ENCODE peak calls at places on chromosomes 12 and 14, in five cellular contexts. One of them, this sample, is unnamed.

GRCh38 chr14:63175531-63175930 is 28.7 kb upstream of the RHOJ start:
- DNase-seq in Panc1: no peak
- DNase-seq in lower lobe of right lung: no peak
- DNase-seq in keratinocyte: no peak
- DNase-seq in foreskin keratinocyte: no peak
- DNase-seq in this sample: no peak

GRCh38 chr12:115569694-115570093 is 707.8 kb downstream of the MED13L start:
- DNase-seq in Panc1: no peak
- DNase-seq in lower lobe of right lung: no peak
- DNase-seq in keratinocyte: no peak
- DNase-seq in foreskin keratinocyte: no peak
- DNase-seq in this sample: no peak

GRCh38 chr12:32483499-32483898 is 84.1 kb downstream of the FGD4 start:
- DNase-seq in Panc1: no peak
- DNase-seq in lower lobe of right lung: no peak
- DNase-seq in keratinocyte: no peak
- DNase-seq in foreskin keratinocyte: no peak
- DNase-seq in this sample: no peak

GRCh38 chr12:108078428-108078827 is 50.7 kb upstream of the WSCD2 start:
- DNase-seq in Panc1: no peak
- DNase-seq in lower lobe of right lung: no peak
- DNase-seq in keratinocyte: no peak
- DNase-seq in foreskin keratinocyte: no peak
- DNase-seq in this sample: no peak

GRCh38 chr12:116210131-116210530 is 67.4 kb downstream of the MED13L start:
- DNase-seq in Panc1: no peak
- DNase-seq in lower lobe of right lung: no peak
- DNase-seq in keratinocyte: no peak
- DNase-seq in foreskin keratinocyte: no peak
- DNase-seq in this sample: no peak

GRCh38 chr12:67155863-67156262 is 113.3 kb upstream of the CAND1 start:
- DNase-seq in Panc1: no peak
- DNase-seq in lower lobe of right lung: no peak
- DNase-seq in keratinocyte: no peak
- DNase-seq in foreskin keratinocyte: peak; percentile 63
- DNase-seq in this sample: no peak

GRCh38 chr12:84660139-84660538 is 252.5 kb downstream of the SLC6A15 start:
- DNase-seq in Panc1: no peak
- DNase-seq in lower lobe of right lung: no peak
- DNase-seq in keratinocyte: no peak
- DNase-seq in foreskin keratinocyte: no peak
- DNase-seq in this sample: no peak

GRCh38 chr12:95802482-95803264 is 12.1 kb upstream of the NTN4 start:
- DNase-seq in Panc1: peak; percentile 93
- DNase-seq in lower lobe of right lung: no peak
- DNase-seq in keratinocyte: peak; percentile 70
- DNase-seq in foreskin keratinocyte: peak; percentile 96
- DNase-seq in this sample: no peak

GRCh38 chr12:77477907-77478533 is 352.7 kb upstream of the NAV3 start:
- DNase-seq in Panc1: no peak
- DNase-seq in lower lobe of right lung: no peak
- DNase-seq in keratinocyte: no peak
- DNase-seq in foreskin keratinocyte: no peak
- DNase-seq in this sample: no peak

GRCh38 chr14:49250109-49250508 is 336.1 kb downstream of the RPS29 start:
- DNase-seq in Panc1: no peak
- DNase-seq in lower lobe of right lung: no peak
- DNase-seq in keratinocyte: no peak
- DNase-seq in foreskin keratinocyte: peak; percentile 32
- DNase-seq in this sample: no peak

GRCh38 chr14:76810953-76811400 is 1.7 kb downstream of the ANGEL1 start:
- DNase-seq in Panc1: no peak
- DNase-seq in lower lobe of right lung: no peak
- DNase-seq in keratinocyte: no peak
- DNase-seq in foreskin keratinocyte: peak; percentile 34
- DNase-seq in this sample: no peak

GRCh38 chr12:25784669-25785068 is 173.8 kb upstream of the RASSF8 start:
- DNase-seq in Panc1: no peak
- DNase-seq in lower lobe of right lung: no peak
- DNase-seq in keratinocyte: no peak
- DNase-seq in foreskin keratinocyte: no peak
- DNase-seq in this sample: no peak

GRCh38 chr14:97306785-97307246 is 509.6 kb downstream of the VRK1 start:
- DNase-seq in Panc1: no peak
- DNase-seq in lower lobe of right lung: no peak
- DNase-seq in keratinocyte: no peak
- DNase-seq in foreskin keratinocyte: peak; percentile 13
- DNase-seq in this sample: no peak

GRCh38 chr12:25130741-25131188 is 64.2 kb downstream of the DNAI7 start:
- DNase-seq in Panc1: peak; percentile 24
- DNase-seq in lower lobe of right lung: no peak
- DNase-seq in keratinocyte: no peak
- DNase-seq in foreskin keratinocyte: no peak
- DNase-seq in this sample: no peak

GRCh38 chr12:120884644-120885043 is 19.5 kb downstream of the SPPL3 start:
- DNase-seq in Panc1: no peak
- DNase-seq in lower lobe of right lung: no peak
- DNase-seq in keratinocyte: no peak
- DNase-seq in foreskin keratinocyte: no peak
- DNase-seq in this sample: no peak

GRCh38 chr12:124425667-124426066 is 130.8 kb downstream of the RFLNA start:
- DNase-seq in Panc1: no peak
- DNase-seq in lower lobe of right lung: no peak
- DNase-seq in keratinocyte: no peak
- DNase-seq in foreskin keratinocyte: no peak
- DNase-seq in this sample: no peak

GRCh38 chr12:124424516-124424905 is 129.6 kb downstream of the RFLNA start:
- DNase-seq in Panc1: no peak
- DNase-seq in lower lobe of right lung: no peak
- DNase-seq in keratinocyte: no peak
- DNase-seq in foreskin keratinocyte: no peak
- DNase-seq in this sample: no peak

GRCh38 chr12:124422570-124423523 is 128.0 kb downstream of the RFLNA start:
- DNase-seq in Panc1: no peak
- DNase-seq in lower lobe of right lung: peak; percentile 90
- DNase-seq in keratinocyte: peak; percentile 62
- DNase-seq in foreskin keratinocyte: peak; percentile 73
- DNase-seq in this sample: no peak

GRCh38 chr12:124422142-124422569 is 127.3 kb downstream of the RFLNA start:
- DNase-seq in Panc1: no peak
- DNase-seq in lower lobe of right lung: peak; percentile 74
- DNase-seq in keratinocyte: peak; percentile 17
- DNase-seq in foreskin keratinocyte: peak; percentile 52
- DNase-seq in this sample: no peak

GRCh38 chr12:124423683-124424515 is 129.0 kb downstream of the RFLNA start:
- DNase-seq in Panc1: no peak
- DNase-seq in lower lobe of right lung: no peak
- DNase-seq in keratinocyte: no peak
- DNase-seq in foreskin keratinocyte: no peak
- DNase-seq in this sample: no peak
- H3K4me1 ChIP-seq in Panc1: peaks cover 18% of the 10 kb centered on the region
- H3K4me1 ChIP-seq in lower lobe of right lung: peaks cover 55% of the 10 kb centered on the region
- H3K4me1 ChIP-seq in keratinocyte: peaks cover 18% of the 10 kb centered on the region
- H3K4me1 ChIP-seq in foreskin keratinocyte: peaks cover 14% of the 10 kb centered on the region
- H3K4me1 ChIP-seq in this sample: no peaks in the 10 kb centered on the region

GRCh38 chr12:105427883-105428282 is 97.4 kb downstream of the C12orf75 start:
- DNase-seq in Panc1: no peak
- DNase-seq in lower lobe of right lung: no peak
- DNase-seq in keratinocyte: no peak
- DNase-seq in foreskin keratinocyte: peak; percentile 78
- DNase-seq in this sample: no peak
- TF ChIP-seq CTCF in Panc1: no peak
- TF ChIP-seq CTCF in lower lobe of right lung: no peak
- TF ChIP-seq CTCF in keratinocyte: peak; percentile 63
- TF ChIP-seq CTCF in foreskin keratinocyte: peak; percentile 60
- TF ChIP-seq CTCF in this sample: peak; percentile 19

GRCh38 chr14:74500417-74501134 is 7.0 kb downstream of the ISCA2 start:
- DNase-seq in Panc1: no peak
- DNase-seq in lower lobe of right lung: no peak
- DNase-seq in keratinocyte: no peak
- DNase-seq in foreskin keratinocyte: no peak
- DNase-seq in this sample: no peak
- H3K27ac ChIP-seq in Panc1: no peak overlapping the region
- H3K27ac ChIP-seq in lower lobe of right lung: no peak overlapping the region
- H3K27ac ChIP-seq in keratinocyte: no peak overlapping the region
- H3K27ac ChIP-seq in foreskin keratinocyte: no peak overlapping the region
- H3K27ac ChIP-seq in this sample: no peak overlapping the region

DNA sequence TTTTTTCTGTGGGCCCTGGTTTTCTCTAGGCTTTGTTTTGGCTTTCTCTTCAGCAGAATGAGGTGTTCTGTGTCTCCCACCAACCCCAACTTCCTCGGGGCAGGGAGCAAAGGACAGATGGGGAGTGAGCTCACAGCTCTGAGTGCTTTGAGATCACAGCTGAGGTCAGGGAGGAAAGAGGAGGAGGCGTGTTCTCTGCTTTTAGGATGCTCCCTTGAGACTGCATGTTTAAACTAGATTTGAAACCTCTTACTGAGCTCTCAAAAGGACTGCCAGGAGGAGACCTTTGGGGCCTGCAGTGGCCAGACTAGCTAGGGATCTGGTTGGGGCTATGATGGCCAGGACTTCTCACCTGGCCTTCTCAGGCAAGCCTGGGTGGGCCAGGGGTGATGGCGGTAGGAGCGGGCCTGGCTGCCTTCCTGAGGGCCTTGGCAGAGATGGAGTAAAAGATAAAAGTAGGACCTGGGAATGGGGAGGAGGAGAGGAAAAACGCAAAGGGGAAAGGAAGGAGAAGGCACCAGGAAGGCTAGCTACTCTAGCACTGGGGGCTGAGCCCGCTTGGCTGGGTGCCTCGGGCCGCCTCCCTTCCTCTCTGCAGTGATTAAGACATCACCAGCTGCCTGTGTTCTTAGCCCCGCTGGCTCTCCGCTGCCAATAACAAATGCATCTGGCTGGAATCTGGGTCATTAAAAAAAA is 141.1 kb downstream of the TSPAN9 start:
- DNase-seq in Panc1: no peak
- DNase-seq in lower lobe of right lung: peak; percentile 59
- DNase-seq in keratinocyte: no peak
- DNase-seq in foreskin keratinocyte: peak; percentile 63
- DNase-seq in this sample: peak; percentile 25
- H3K4me1 ChIP-seq in Panc1: no peaks in the 10 kb centered on the region
- H3K4me1 ChIP-seq in lower lobe of right lung: peaks cover 32% of the 10 kb centered on the region
- H3K4me1 ChIP-seq in keratinocyte: peaks cover 25% of the 10 kb centered on the region
- H3K4me1 ChIP-seq in foreskin keratinocyte: peaks cover 23% of the 10 kb centered on the region
- H3K4me1 ChIP-seq in this sample: no peaks in the 10 kb centered on the region

GRCh38 chr12:52023976-52024688 is 17.4 kb downstream of the TAMALIN start:
- DNase-seq in Panc1: no peak
- DNase-seq in lower lobe of right lung: no peak
- DNase-seq in keratinocyte: no peak
- DNase-seq in foreskin keratinocyte: no peak
- DNase-seq in this sample: no peak
- TF ChIP-seq CTCF in Panc1: no peak
- TF ChIP-seq CTCF in lower lobe of right lung: peak; percentile 9
- TF ChIP-seq CTCF in keratinocyte: no peak
- TF ChIP-seq CTCF in foreskin keratinocyte: no peak
- TF ChIP-seq CTCF in this sample: no peak

GRCh38 chr14:59905193-59905592 is 14.8 kb upstream of the LRRC9 start:
- DNase-seq in Panc1: no peak
- DNase-seq in lower lobe of right lung: no peak
- DNase-seq in keratinocyte: no peak
- DNase-seq in foreskin keratinocyte: no peak
- DNase-seq in this sample: no peak
- H3K27ac ChIP-seq in Panc1: no peak overlapping the region
- H3K27ac ChIP-seq in lower lobe of right lung: no peak overlapping the region
- H3K27ac ChIP-seq in keratinocyte: no peak overlapping the region
- H3K27ac ChIP-seq in foreskin keratinocyte: no peak overlapping the region
- H3K27ac ChIP-seq in this sample: no peak overlapping the region

GRCh38 chr12:48199784-48200198 is 3.3 kb downstream of the OR10AD1 start:
- DNase-seq in Panc1: no peak
- DNase-seq in lower lobe of right lung: no peak
- DNase-seq in keratinocyte: no peak
- DNase-seq in foreskin keratinocyte: no peak
- DNase-seq in this sample: no peak

GRCh38 chr12:48198619-48198973 is 4.5 kb downstream of the OR10AD1 start:
- DNase-seq in Panc1: no peak
- DNase-seq in lower lobe of right lung: peak; percentile 64
- DNase-seq in keratinocyte: no peak
- DNase-seq in foreskin keratinocyte: no peak
- DNase-seq in this sample: no peak

GRCh38 chr12:48198985-48199384 is 4.1 kb downstream of the OR10AD1 start:
- DNase-seq in Panc1: no peak
- DNase-seq in lower lobe of right lung: no peak
- DNase-seq in keratinocyte: no peak
- DNase-seq in foreskin keratinocyte: no peak
- DNase-seq in this sample: no peak

GRCh38 chr12:48197967-48198618 is 5.0 kb downstream of the OR10AD1 start:
- DNase-seq in Panc1: peak; percentile 83
- DNase-seq in lower lobe of right lung: peak; percentile 99
- DNase-seq in keratinocyte: peak; percentile 62
- DNase-seq in foreskin keratinocyte: peak; percentile 93
- DNase-seq in this sample: no peak

DNA sequence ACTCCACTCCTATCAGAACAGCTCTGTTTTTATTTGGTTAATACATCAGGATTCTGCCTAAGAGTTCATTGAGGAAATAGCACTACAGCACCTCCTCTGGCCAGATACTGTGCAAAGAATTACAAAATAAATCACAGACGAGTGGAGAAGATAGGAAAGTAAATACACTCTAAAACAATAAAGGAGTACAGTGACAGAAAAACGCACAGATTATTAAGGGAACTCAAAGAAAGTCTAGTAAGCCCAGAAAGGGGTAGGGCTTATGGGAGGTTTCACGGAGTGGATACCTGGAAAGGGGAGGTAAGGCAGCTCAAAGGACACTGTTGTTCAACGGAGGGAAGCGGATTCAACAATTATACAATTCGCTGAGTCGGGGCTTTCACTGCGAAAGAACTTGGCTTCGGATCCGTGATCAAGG is 5.5 kb downstream of the OR10AD1 start:
- DNase-seq in Panc1: peak; percentile 59
- DNase-seq in lower lobe of right lung: no peak
- DNase-seq in keratinocyte: no peak
- DNase-seq in foreskin keratinocyte: no peak
- DNase-seq in this sample: no peak
- H3K4me1 ChIP-seq in Panc1: peaks cover 19% of the 10 kb centered on the region
- H3K4me1 ChIP-seq in lower lobe of right lung: peaks cover 25% of the 10 kb centered on the region
- H3K4me1 ChIP-seq in keratinocyte: no peaks in the 10 kb centered on the region
- H3K4me1 ChIP-seq in foreskin keratinocyte: peaks cover 6% of the 10 kb centered on the region
- H3K4me1 ChIP-seq in this sample: no peaks in the 10 kb centered on the region

DNA sequence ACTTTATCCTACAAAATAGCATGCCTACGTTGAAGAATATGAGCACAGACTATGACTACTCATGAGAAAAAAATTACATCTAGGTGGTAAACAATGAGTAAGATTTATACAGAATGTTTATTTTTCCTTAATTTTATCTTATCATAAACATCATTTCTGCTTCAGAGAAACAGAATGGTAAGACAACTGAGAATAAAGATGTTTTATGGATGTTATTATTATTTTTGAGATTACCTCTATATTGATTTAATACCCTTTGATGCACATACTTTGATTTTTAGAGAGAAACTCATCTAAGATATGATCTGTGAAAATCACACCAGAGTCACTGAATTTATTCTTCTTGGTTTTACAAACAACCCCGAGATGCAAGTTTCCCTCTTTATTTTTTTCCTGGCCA is at the start of gene OR10A7:
- DNase-seq in Panc1: no peak
- DNase-seq in lower lobe of right lung: no peak
- DNase-seq in keratinocyte: no peak
- DNase-seq in foreskin keratinocyte: no peak
- DNase-seq in this sample: no peak
- TF ChIP-seq CTCF in Panc1: no peak
- TF ChIP-seq CTCF in lower lobe of right lung: no peak
- TF ChIP-seq CTCF in keratinocyte: no peak
- TF ChIP-seq CTCF in foreskin keratinocyte: no peak
- TF ChIP-seq CTCF in this sample: no peak

This sample was measured in DND-41.